ENCODE peak calls at places on chromosomes 16 and 17, in seven cellular contexts. X, G, L, K, S, N and Z are unnamed samples.

GRCh38 chr16:67767953-67768352 is 38.4 kb downstream of the RANBP10 start:
- DNase-seq in X (no peak), G (no peak), L (no peak), K (peak; percentile 39), S (no peak), N (no peak), Z (peak; percentile 63)

GRCh38 chr17:2776589-2777241 is 19.5 kb upstream of the RAP1GAP2 start:
- DNase-seq in X (no peak), G (no peak), L (no peak), K (no peak), S (no peak), N (no peak), Z (no peak)

GRCh38 chr17:49784636-49785035 is 3.8 kb upstream of the KAT7 start:
- DNase-seq in X (no peak), G (no peak), L (no peak), K (no peak), S (no peak), N (no peak), Z (no peak)

GRCh38 chr17:63950940-63951907 is 19.1 kb upstream of the CD79B start:
- DNase-seq in X (no peak), G (no peak), L (no peak), K (no peak), S (no peak), N (no peak), Z (no peak)

GRCh38 chr17:62891659-62892058 is 74.4 kb upstream of the TANC2 start:
- DNase-seq in X (no peak), G (no peak), L (no peak), K (no peak), S (no peak), N (no peak), Z (no peak)

GRCh38 chr17:3966720-3967363 is 2.6 kb upstream of the ATP2A3 start:
- DNase-seq in X (no peak), G (no peak), L (no peak), K (no peak), S (no peak), N (no peak), Z (no peak)

GRCh38 chr17:80477647-80478478 is 1.5 kb upstream of the NPTX1 start:
- DNase-seq in X (no peak), G (no peak), L (peak; percentile 82), K (no peak), S (peak; percentile 89), N (no peak), Z (peak; percentile 64)

GRCh38 chr16:89070590-89070989 is 23.1 kb upstream of the ACSF3 start:
- DNase-seq in X (no peak), G (no peak), L (no peak), K (no peak), S (no peak), N (no peak), Z (no peak)

GRCh38 chr16:65789546-65789945 is 576.9 kb upstream of the CDH5 start:
- DNase-seq in X (no peak), G (no peak), L (no peak), K (no peak), S (no peak), N (no peak), Z (no peak)

GRCh38 chr17:20095366-20096080 is 86.4 kb downstream of the SPECC1 start:
- DNase-seq in X (no peak), G (no peak), L (peak; percentile 55), K (no peak), S (peak; percentile 45), N (no peak), Z (peak; percentile 53)

GRCh38 chr17:79803997-79804855 is 7.3 kb upstream of the CBX8 start:
- DNase-seq in X (peak; percentile 69), G (peak; percentile 47), L (no peak), K (no peak), S (no peak), N (no peak), Z (no peak)

GRCh38 chr16:6929868-6930267 is 402.8 kb upstream of the RBFOX1 start:
- DNase-seq in X (no peak), G (no peak), L (no peak), K (no peak), S (no peak), N (no peak), Z (no peak)

GRCh38 chr16:70576431-70577255 is 53.0 kb downstream of the SF3B3 start:
- DNase-seq in X (no peak), G (peak; percentile 35), L (peak; percentile 74), K (peak; percentile 59), S (peak; percentile 54), N (peak; percentile 51), Z (no peak)

GRCh38 chr16:65956100-65956499 is 410.4 kb upstream of the CDH5 start:
- DNase-seq in X (no peak), G (no peak), L (no peak), K (no peak), S (no peak), N (no peak), Z (no peak)

GRCh38 chr17:74199306-74200092 is 4.0 kb upstream of the RPL38 start:
- DNase-seq in X (peak; percentile 54), G (no peak), L (peak; percentile 85), K (no peak), S (peak; percentile 87), N (peak; percentile 93), Z (no peak)

GRCh38 chr17:48625502-48626201 is 506 bp downstream of the HOXB9 start:
- DNase-seq in X (no peak), G (no peak), L (peak; percentile 82), K (no peak), S (peak; percentile 62), N (no peak), Z (no peak)

GRCh38 chr16:19710991-19711545 is 7.0 kb downstream of the KNOP1 start:
- DNase-seq in X (no peak), G (no peak), L (no peak), K (no peak), S (no peak), N (no peak), Z (no peak)

GRCh38 chr17:30116661-30117547 is at the start of gene NSRP1:
- DNase-seq in X (peak; percentile 95), G (peak; percentile 90), L (peak; percentile 94), K (peak; percentile 83), S (peak; percentile 93), N (peak; percentile 98), Z (peak; percentile 95)

GRCh38 chr16:19073344-19073743 is 5.9 kb downstream of the COQ7 start:
- DNase-seq in X (no peak), G (no peak), L (no peak), K (no peak), S (no peak), N (no peak), Z (no peak)

GRCh38 chr16:2160915-2161551 is 5.5 kb downstream of the TRAF7 start:
- DNase-seq in X (no peak), G (no peak), L (peak; percentile 85), K (no peak), S (peak; percentile 77), N (no peak), Z (no peak)